ENCODE peak calls at places on chromosomes 1 and 21, in ten cellular contexts. T, I, D, P, X, Q, H, L, R and G are unnamed samples.

GRCh38 chr1:182644863-182645262 is 39.5 kb downstream of the RGS8 start:
- DNase-seq in T (no peak), I (no peak), D (no peak), P (no peak), X (no peak), Q (no peak), H (no peak), L (no peak), R (no peak), G (no peak)

GRCh38 chr1:9867408-9868243 is 42.4 kb downstream of the CTNNBIP1 start:
- DNase-seq in T (no peak), I (no peak), D (peak), P (peak), X (peak), Q (peak), H (peak), L (peak), R (peak), G (peak)

GRCh38 chr1:117616356-117616755 is 10.5 kb downstream of the TENT5C start:
- DNase-seq in T (no peak), I (no peak), D (no peak), P (no peak), X (no peak), Q (no peak), H (no peak), L (no peak), R (no peak), G (no peak)

GRCh38 chr1:240758296-240758695 is 146.3 kb upstream of the GREM2 start:
- DNase-seq in T (no peak), I (no peak), D (no peak), P (no peak), X (no peak), Q (no peak), H (no peak), L (no peak), R (no peak), G (no peak)

GRCh38 chr21:34812510-34813265 is 143.9 kb downstream of the CLIC6 start:
- DNase-seq in T (peak), I (peak), D (peak), P (no peak), X (peak), Q (no peak), H (no peak), L (no peak), R (no peak), G (peak)

GRCh38 chr1:226674892-226675719 is 64.0 kb downstream of the ITPKB start:
- DNase-seq in T (no peak), I (no peak), D (peak), P (no peak), X (no peak), Q (no peak), H (peak), L (no peak), R (peak), G (no peak)

GRCh38 chr1:1135339-1136111 is 19.6 kb upstream of the C1orf159 start:
- DNase-seq in T (no peak), I (no peak), D (peak), P (peak), X (no peak), Q (no peak), H (no peak), L (no peak), R (no peak), G (peak)

GRCh38 chr1:68384872-68385390 is 64.8 kb downstream of the RPE65 start:
- DNase-seq in T (no peak), I (peak), D (peak), P (no peak), X (peak), Q (no peak), H (no peak), L (no peak), R (no peak), G (peak)

GRCh38 chr1:15313012-15313411 is 66.0 kb downstream of the FHAD1 start:
- DNase-seq in T (no peak), I (no peak), D (no peak), P (no peak), X (no peak), Q (no peak), H (no peak), L (no peak), R (no peak), G (no peak)

GRCh38 chr1:182457844-182458243 is 7.9 kb downstream of the RGSL1 start:
- DNase-seq in T (no peak), I (no peak), D (no peak), P (no peak), X (no peak), Q (no peak), H (no peak), L (no peak), R (no peak), G (no peak)

GRCh38 chr21:39788383-39788782 is 43.4 kb downstream of the IGSF5 start:
- DNase-seq in T (peak), I (peak), D (peak), P (peak), X (peak), Q (peak), H (peak), L (peak), R (peak), G (peak)

GRCh38 chr1:67307251-67308060 is at the start of gene IL12RB2:
- DNase-seq in T (no peak), I (no peak), D (no peak), P (peak), X (no peak), Q (no peak), H (peak), L (no peak), R (no peak), G (no peak)

GRCh38 chr1:59052194-59052593 is 244.7 kb upstream of the FGGY start:
- DNase-seq in T (no peak), I (no peak), D (no peak), P (no peak), X (no peak), Q (no peak), H (no peak), L (no peak), R (no peak), G (no peak)

GRCh38 chr1:85297538-85297854 is 21.1 kb upstream of the BCL10 start:
- DNase-seq in T (no peak), I (no peak), D (no peak), P (no peak), X (no peak), Q (no peak), H (no peak), L (no peak), R (no peak), G (no peak)

GRCh38 chr1:83500987-83501591 is 497.8 kb downstream of the TTLL7 start:
- DNase-seq in T (no peak), I (no peak), D (no peak), P (no peak), X (no peak), Q (no peak), H (no peak), L (no peak), R (no peak), G (no peak)

GRCh38 chr1:44616991-44617702 is 57.1 kb downstream of the TMEM53 start:
- DNase-seq in T (no peak), I (no peak), D (peak), P (peak), X (no peak), Q (no peak), H (no peak), L (no peak), R (no peak), G (peak)
- TF ChIP-seq CTCF in T (no peak), I (no peak), D (no peak), P (no peak), X (no peak), Q (no peak), H (no peak), L (no peak), R (no peak), G (no peak)

DNA sequence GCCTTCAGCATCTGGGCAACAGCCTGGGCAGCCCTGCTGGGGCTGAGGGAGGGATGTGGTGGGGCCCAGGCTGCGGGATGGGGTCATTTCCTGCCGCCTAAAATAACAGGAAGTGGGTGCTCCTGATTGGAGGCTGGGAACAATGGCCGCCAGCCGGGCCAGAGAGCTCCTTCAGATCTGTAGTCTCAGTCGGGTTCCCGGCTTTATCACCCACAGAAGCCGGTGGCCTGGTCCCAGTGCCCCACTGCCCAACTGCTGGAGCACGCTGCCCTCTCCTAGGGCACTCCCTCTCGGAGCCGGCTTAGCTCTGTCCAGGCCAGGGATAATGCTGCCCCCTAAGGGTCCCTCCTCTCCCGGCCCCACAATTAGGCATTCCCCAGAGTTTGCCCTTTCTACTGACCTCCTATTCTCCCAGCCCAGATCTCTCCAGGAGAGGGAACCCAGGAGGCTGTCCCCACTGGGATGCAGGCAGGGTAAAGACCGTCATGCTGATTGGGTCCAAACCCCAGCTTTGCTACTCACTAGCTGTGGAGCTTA is 5.1 kb downstream of the MAP7D1 start:
- DNase-seq in T (no peak), I (no peak), D (peak), P (peak), X (no peak), Q (peak), H (peak), L (no peak), R (peak), G (peak)
- H3K4me3 ChIP-seq in T (peak), I (peak), D (peak), P (peak), X (peak), Q (peak), H (peak), L (peak), R (peak), G (peak)

DNA sequence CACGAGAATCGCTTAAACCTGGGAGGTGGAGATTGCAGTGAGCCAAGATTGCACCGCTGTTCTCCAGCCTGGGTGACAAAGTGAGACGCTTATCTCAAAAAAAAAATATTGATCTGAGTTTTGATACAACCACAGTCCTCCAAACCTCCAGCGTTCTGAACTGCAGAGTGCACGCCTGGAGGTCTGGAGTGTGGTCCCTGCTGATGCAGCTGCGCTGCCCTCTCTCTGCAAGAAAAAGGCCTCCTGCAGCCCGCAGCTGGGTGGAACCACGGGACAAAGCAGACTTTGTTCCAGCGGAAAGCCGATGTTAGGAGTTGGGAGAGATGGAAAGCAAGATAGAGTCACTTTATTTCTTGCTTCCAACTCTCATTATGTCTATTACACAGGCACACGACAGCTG is 144.9 kb upstream of the SOD1 start:
- DNase-seq in T (no peak), I (no peak), D (no peak), P (peak), X (no peak), Q (no peak), H (no peak), L (peak), R (no peak), G (no peak)
- TF ChIP-seq CTCF in T (peak), I (peak), D (no peak), P (peak), X (peak), Q (no peak), H (no peak), L (peak), R (no peak), G (no peak)

DNA sequence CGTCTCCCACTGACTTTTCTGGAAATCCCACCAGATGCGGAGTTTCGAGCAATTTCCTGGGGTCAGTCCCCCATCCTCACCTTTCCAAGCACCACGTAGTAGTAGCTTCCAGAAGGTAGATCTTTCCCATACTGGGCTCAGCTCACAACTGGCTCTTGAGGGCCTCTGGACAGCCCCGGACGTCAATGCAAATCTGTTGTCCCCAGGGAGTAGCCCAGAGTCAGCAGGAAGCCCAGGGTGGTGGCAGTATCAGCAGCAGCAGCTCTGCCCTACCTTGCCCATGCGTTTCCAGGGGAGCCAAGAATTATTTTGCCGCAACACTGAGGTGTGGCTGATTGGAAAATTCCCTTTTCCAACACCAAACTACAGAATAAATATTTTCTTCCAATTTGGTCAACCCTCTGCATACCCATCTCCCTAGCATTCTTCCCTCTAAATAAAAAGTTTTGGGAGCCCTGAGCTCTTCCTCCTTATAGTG is 70.3 kb downstream of the CD46 start:
- DNase-seq in T (no peak), I (no peak), D (no peak), P (no peak), X (no peak), Q (no peak), H (no peak), L (no peak), R (no peak), G (no peak)
- H3K4me3 ChIP-seq in T (no peak), I (no peak), D (no peak), P (no peak), X (no peak), Q (peak), H (peak), L (peak), R (peak), G (peak)

GRCh38 chr1:17978016-17978415 is 129.6 kb upstream of the IGSF21 start:
- DNase-seq in T (no peak), I (no peak), D (no peak), P (no peak), X (no peak), Q (no peak), H (no peak), L (no peak), R (no peak), G (no peak)
- TF ChIP-seq CTCF in T (no peak), I (no peak), D (no peak), P (no peak), X (no peak), Q (no peak), H (no peak), L (no peak), R (no peak), G (no peak)

GRCh38 chr1:168607872-168608428 is 31.5 kb downstream of the XCL1 start:
- DNase-seq in T (no peak), I (no peak), D (no peak), P (no peak), X (no peak), Q (no peak), H (no peak), L (no peak), R (no peak), G (no peak)

GRCh38 chr1:168606096-168606495 is 29.7 kb downstream of the XCL1 start:
- DNase-seq in T (no peak), I (no peak), D (no peak), P (no peak), X (no peak), Q (no peak), H (no peak), L (no peak), R (no peak), G (no peak)

GRCh38 chr1:168605443-168605842 is 29.0 kb downstream of the XCL1 start:
- DNase-seq in T (no peak), I (no peak), D (no peak), P (no peak), X (no peak), Q (no peak), H (no peak), L (no peak), R (no peak), G (no peak)

GRCh38 chr1:168610111-168610510 is 33.7 kb downstream of the XCL1 start:
- DNase-seq in T (no peak), I (no peak), D (no peak), P (no peak), X (no peak), Q (no peak), H (no peak), L (no peak), R (no peak), G (no peak)

GRCh38 chr1:168609133-168609715 is 32.8 kb downstream of the XCL1 start:
- DNase-seq in T (no peak), I (no peak), D (peak), P (peak), X (no peak), Q (peak), H (peak), L (peak), R (no peak), G (peak)
- H3K4me3 ChIP-seq in T (no peak), I (no peak), D (no peak), P (no peak), X (no peak), Q (no peak), H (no peak), L (no peak), R (no peak), G (no peak)

GRCh38 chr1:169461390-169462001 is 24.2 kb downstream of the SLC19A2 start:
- DNase-seq in T (no peak), I (no peak), D (no peak), P (no peak), X (no peak), Q (no peak), H (no peak), L (no peak), R (no peak), G (no peak)

GRCh38 chr1:169462385-169462784 is 23.4 kb downstream of the SLC19A2 start:
- DNase-seq in T (no peak), I (no peak), D (no peak), P (no peak), X (no peak), Q (no peak), H (no peak), L (no peak), R (no peak), G (no peak)

GRCh38 chr1:169468982-169469381 is 16.8 kb downstream of the SLC19A2 start:
- DNase-seq in T (no peak), I (no peak), D (no peak), P (no peak), X (no peak), Q (no peak), H (no peak), L (no peak), R (no peak), G (no peak)

DNA sequence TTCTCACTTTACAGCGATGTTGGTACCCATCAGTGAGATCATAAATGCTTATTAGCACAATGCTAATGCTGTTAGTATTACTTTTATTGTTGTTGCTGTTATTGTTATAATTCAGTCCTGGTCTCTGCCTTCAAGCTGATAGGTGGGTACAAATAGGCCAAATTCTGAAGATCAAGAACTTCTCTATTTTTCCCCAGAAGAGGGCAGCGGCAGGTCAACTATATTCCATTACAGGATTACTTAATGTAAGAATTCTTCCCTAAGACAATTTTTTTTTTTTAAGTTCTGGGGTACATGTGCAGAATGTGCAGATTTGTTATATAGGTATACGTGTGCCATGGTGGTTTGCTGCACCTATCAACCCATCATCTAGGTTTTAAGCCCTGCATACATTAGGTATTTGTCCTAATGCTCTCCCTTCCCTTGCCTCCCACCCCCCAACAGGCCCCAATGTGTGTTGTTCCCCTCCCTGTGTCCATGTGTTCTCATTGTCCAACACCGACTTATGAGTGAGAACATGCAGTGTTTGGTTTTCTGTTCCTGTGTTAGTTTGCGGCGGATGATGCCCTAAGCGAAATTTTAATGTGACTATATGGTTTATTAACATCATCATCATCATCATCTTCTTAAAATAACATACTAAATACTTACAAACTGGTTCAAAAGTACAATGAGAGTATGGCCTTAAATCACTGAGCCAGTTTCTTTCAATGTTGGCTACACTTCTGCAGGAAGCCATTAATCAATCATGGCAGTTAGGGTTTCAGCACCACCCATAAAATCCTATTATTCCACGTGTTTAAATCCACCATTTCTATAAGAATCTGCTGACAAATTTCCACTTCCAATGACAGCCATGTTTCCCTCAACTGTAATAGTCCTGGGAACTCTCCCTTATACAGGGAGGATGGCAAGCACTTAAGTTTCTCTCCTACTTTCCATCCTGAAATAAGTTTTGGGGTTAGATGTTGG is 19.2 kb downstream of the SLC19A2 start:
- DNase-seq in T (no peak), I (peak), D (peak), P (peak), X (no peak), Q (peak), H (no peak), L (no peak), R (no peak), G (peak)
- TF ChIP-seq CTCF in T (peak), I (peak), D (peak), P (peak), X (peak), Q (peak), H (peak), L (peak), R (peak), G (peak)

GRCh38 chr1:41330588-41331545 is 30.4 kb upstream of the FOXO6 start:
- DNase-seq in T (no peak), I (no peak), D (no peak), P (peak), X (no peak), Q (no peak), H (no peak), L (no peak), R (no peak), G (peak)
- H3K4me3 ChIP-seq in T (no peak), I (no peak), D (no peak), P (peak), X (no peak), Q (no peak), H (no peak), L (no peak), R (no peak), G (no peak)

GRCh38 chr1:204359474-204360255 is at the start of gene PLEKHA6:
- DNase-seq in T (no peak), I (peak), D (peak), P (peak), X (no peak), Q (peak), H (peak), L (peak), R (no peak), G (peak)
- TF ChIP-seq CTCF in T (no peak), I (peak), D (peak), P (peak), X (peak), Q (peak), H (peak), L (peak), R (no peak), G (peak)